ENCODE peak calls at places on chromosomes 6 and 20, in four cellular contexts. L is left ventricle myocardium inferior, Z is kidney, V is substantia nigra. K is an unnamed sample.
A peak's percentile ranks its signal among the peaks of the same experiment; 100 is the strongest.

GRCh38 chr6:112560651-112561050 is 213.5 kb downstream of the RFPL4B start:
- DNase-seq in L (no peak), V (peak; percentile 1), Z (no peak), K (no peak)

GRCh38 chr6:111748247-111748647 is 125.0 kb downstream of the FYN start:
- DNase-seq in Z (no peak), L (no peak), V (no peak), K (no peak)

GRCh38 chr20:39042279-39043150 is 80.4 kb downstream of the DHX35 start:
- DNase-seq in L (no peak), Z (no peak), V (no peak), K (no peak)

GRCh38 chr6:6131492-6132109 is 124.9 kb upstream of the NRN1 start:
- DNase-seq in V (no peak), Z (no peak), L (no peak), K (no peak)

GRCh38 chr20:2507875-2508630 is 662 bp downstream of the ZNF343 start:
- DNase-seq in L (peak; percentile 25), V (peak; percentile 26), Z (no peak), K (no peak)

GRCh38 chr6:33987531-33988021 is 158.3 kb downstream of the GRM4 start:
- DNase-seq in L (no peak), V (no peak), Z (peak; percentile 43), K (no peak)

GRCh38 chr6:16397623-16398022 is 159.2 kb downstream of the GMPR start:
- DNase-seq in Z (no peak), L (no peak), V (no peak), K (no peak)

GRCh38 chr6:166584813-166585429 is 1.6 kb downstream of the RAMACL start:
- DNase-seq in V (no peak), L (no peak), Z (no peak), K (no peak)

GRCh38 chr6:2970034-2970685 is 1.2 kb downstream of the SERPINB6 start:
- DNase-seq in L (no peak), Z (no peak), V (no peak), K (no peak)

GRCh38 chr6:37244430-37245310 is 12.9 kb upstream of the TBC1D22B start:
- DNase-seq in V (peak; percentile 10), L (peak; percentile 72), Z (peak; percentile 90), K (no peak)

GRCh38 chr20:21498646-21499045 is 15.2 kb downstream of the NKX2-2 start:
- DNase-seq in L (no peak), V (no peak), Z (no peak), K (no peak)

GRCh38 chr6:109458774-109459531 is 3.4 kb upstream of the MICAL1 start:
- DNase-seq in V (no peak), L (no peak), Z (no peak), K (no peak)

GRCh38 chr6:149834513-149835481 is 29.4 kb downstream of the LRP11 start:
- DNase-seq in L (no peak), V (peak; percentile 11), Z (no peak), K (peak; percentile 26)

GRCh38 chr6:617485-618100 is 39.3 kb downstream of the HUS1B start:
- DNase-seq in V (no peak), L (no peak), Z (no peak), K (no peak)

GRCh38 chr20:44721785-44722054 is 6.6 kb downstream of the CCN5 start:
- DNase-seq in V (no peak), L (no peak), Z (no peak), K (no peak)
- H3K27ac ChIP-seq in V (no peak overlapping the region), L (peak overlapping the region; percentile 68), Z (no peak overlapping the region), K (peak overlapping the region; percentile 28)

GRCh38 chr6:134724653-134725340 is 225.1 kb downstream of the ALDH8A1 start:
- DNase-seq in Z (no peak), V (no peak), L (no peak), K (no peak)
- H3K27ac ChIP-seq in Z (peak overlapping the region; percentile 42), V (no peak overlapping the region), L (peak overlapping the region; percentile 84), K (no peak overlapping the region)

DNA sequence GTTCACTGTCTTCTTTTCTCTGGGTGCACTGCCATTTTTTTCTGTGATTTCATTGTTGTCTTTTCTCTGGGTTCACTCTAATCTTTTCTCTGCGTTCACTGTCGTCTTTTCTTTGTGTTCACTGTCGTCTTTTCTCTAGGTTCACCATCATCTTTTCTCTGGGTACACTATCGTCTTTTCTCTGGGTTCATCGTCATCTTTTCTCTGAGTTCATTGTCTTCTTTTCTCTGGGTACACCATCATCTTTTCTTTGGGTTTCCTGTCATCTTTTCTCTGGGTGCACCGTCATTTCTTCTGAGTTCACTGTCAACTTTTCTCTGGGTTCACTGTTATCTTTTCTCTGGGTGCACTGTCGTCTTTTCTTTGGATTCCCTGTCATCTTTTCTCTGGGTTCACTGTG is 137.6 kb upstream of the MAP3K4 start:
- DNase-seq in L (no peak), V (no peak), Z (no peak), K (no peak)
- H3K27ac ChIP-seq in L (no peak overlapping the region), V (no peak overlapping the region), Z (no peak overlapping the region), K (no peak overlapping the region)

GRCh38 chr6:10557886-10558285 is 36.7 kb downstream of the GCNT2 start:
- DNase-seq in V (no peak), Z (no peak), L (no peak), K (no peak)

GRCh38 chr6:10555625-10556309 is 34.6 kb downstream of the GCNT2 start:
- DNase-seq in V (peak; percentile 41), L (peak; percentile 65), Z (peak; percentile 82), K (peak; percentile 35)

GRCh38 chr6:10554826-10555225 is 33.7 kb downstream of the GCNT2 start:
- DNase-seq in V (no peak), Z (no peak), L (no peak), K (no peak)

GRCh38 chr6:10558575-10558974 is 37.4 kb downstream of the GCNT2 start:
- DNase-seq in L (no peak), Z (no peak), V (peak; percentile 27), K (no peak)

DNA sequence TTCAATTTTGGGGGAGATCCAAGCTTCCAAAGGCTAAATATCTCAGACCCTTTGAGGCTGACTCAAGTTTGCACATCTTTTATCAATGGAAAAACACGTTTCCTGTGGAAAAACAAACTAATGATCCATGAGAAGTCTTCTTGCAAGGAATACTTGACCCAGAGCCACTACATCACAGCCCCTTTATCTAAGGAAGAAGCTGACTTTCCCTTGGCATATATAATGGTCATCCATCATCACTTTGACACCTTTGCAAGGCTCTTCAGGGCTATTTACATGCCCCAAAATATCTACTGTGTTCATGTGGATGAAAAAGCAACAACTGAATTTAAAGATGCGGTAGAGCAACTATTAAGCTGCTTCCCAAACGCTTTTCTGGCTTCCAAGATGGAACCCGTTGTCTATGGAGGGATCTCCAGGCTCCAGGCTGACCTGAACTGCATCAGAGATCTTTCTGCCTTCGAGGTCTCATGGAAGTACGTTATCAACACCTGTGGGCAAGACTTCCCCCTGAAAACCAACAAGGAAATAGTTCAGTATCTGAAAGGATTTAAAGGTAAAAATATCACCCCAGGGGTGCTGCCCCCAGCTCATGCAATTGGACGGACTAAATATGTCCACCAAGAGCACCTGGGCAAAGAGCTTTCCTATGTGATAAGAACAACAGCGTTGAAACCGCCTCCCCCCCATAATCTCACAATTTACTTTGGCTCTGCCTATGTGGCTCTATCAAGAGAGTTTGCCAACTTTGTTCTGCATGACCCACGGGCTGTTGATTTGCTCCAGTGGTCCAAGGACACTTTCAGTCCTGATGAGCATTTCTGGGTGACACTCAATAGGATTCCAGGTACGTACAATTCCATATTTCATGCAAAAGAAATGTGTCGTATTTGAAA is 35.6 kb downstream of the GCNT2 start:
- DNase-seq in L (no peak), Z (no peak), V (no peak), K (no peak)
- H3K27ac ChIP-seq in L (peak overlapping the region; percentile 70), Z (no peak overlapping the region), V (no peak overlapping the region), K (no peak overlapping the region)

DNA sequence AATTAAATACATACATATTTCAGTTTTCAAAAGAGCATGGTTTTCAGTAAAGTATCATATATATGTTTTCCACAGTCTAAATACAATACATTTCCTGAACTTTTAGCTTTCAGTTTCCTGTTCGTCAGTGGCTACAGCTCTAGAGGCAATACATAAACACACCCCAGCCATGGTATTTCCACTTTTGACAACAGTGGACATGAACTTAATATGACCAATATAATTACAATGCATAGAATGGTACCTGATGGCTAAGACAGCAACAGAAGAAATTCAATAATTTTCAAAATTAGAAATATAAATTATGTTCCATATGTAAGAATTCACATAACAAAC is 19.3 kb downstream of the FKBP5 start:
- DNase-seq in V (no peak), Z (no peak), L (no peak), K (no peak)
- H3K27ac ChIP-seq in V (no peak overlapping the region), Z (no peak overlapping the region), L (peak overlapping the region; percentile 14), K (no peak overlapping the region)

GRCh38 chr6:87540541-87540940 is 49.2 kb downstream of the RARS2 start:
- DNase-seq in Z (no peak), L (no peak), V (no peak), K (no peak)

GRCh38 chr6:87541726-87542125 is 48.1 kb downstream of the RARS2 start:
- DNase-seq in Z (no peak), L (no peak), V (no peak), K (no peak)

GRCh38 chr6:87541041-87541440 is 48.7 kb downstream of the RARS2 start:
- DNase-seq in Z (no peak), L (no peak), V (no peak), K (no peak)

GRCh38 chr6:87539554-87539953 is 50.2 kb downstream of the RARS2 start:
- DNase-seq in L (no peak), Z (no peak), V (no peak), K (no peak)

GRCh38 chr6:87543836-87544735 is 45.7 kb downstream of the RARS2 start:
- DNase-seq in V (no peak), Z (no peak), L (no peak), K (no peak)
- H3K27ac ChIP-seq in V (no peak overlapping the region), Z (no peak overlapping the region), L (no peak overlapping the region), K (no peak overlapping the region)

GRCh38 chr6:130132286-130132701 is 90.5 kb downstream of the SAMD3 start:
- DNase-seq in L (no peak), V (no peak), Z (no peak), K (no peak)
- H3K27ac ChIP-seq in L (no peak overlapping the region), V (no peak overlapping the region), Z (no peak overlapping the region), K (no peak overlapping the region)